ENCODE peak calls at places on chromosomes 16 and 17, in five cellular contexts. X is H54; M is NCI-H1694 treated with DMSO at 0.1 percent for 48 hours; H is breast epithelium; U is activated effector memory CD4-positive, alpha-beta T cell treated with Interleukin-2 at 50 U/mL for 16 hours. P is an unnamed sample.

GRCh38 chr16:525520-526180 is 1.9 kb upstream of the CAPN15 start:
- DNase-seq in X (peak), H (peak), M (no peak), U (peak), P (peak)

GRCh38 chr17:13230350-13230900 is 212.6 kb upstream of the ELAC2 start:
- DNase-seq in H (peak), U (no peak), X (no peak), M (no peak), P (no peak)

GRCh38 chr17:178292-179065 is 3.0 kb downstream of the DOC2B start:
- DNase-seq in H (no peak), M (peak), U (no peak), X (no peak), P (no peak)

GRCh38 chr17:20823890-20824289 is 218.9 kb downstream of the USP22 start:
- DNase-seq in X (no peak), M (no peak), U (no peak), H (no peak), P (no peak)

GRCh38 chr16:11618107-11618717 is 31.5 kb upstream of the LITAF start:
- DNase-seq in H (no peak), X (no peak), M (no peak), U (no peak), P (no peak)

GRCh38 chr17:2095536-2095910 is 40.6 kb downstream of the HIC1 start:
- DNase-seq in M (no peak), U (no peak), H (no peak), X (no peak), P (no peak)

GRCh38 chr16:15650698-15651161 is 685 bp downstream of the NDE1 start:
- DNase-seq in X (peak), U (no peak), M (no peak), H (no peak), P (no peak)

GRCh38 chr17:78415821-78416301 is 37.4 kb downstream of the PGS1 start:
- DNase-seq in M (no peak), H (no peak), U (no peak), X (no peak), P (no peak)

GRCh38 chr16:1530883-1531637 is 2.4 kb upstream of the TMEM204 start:
- DNase-seq in M (no peak), U (no peak), H (peak), X (no peak), P (no peak)

GRCh38 chr17:76063880-76064546 is 8.3 kb downstream of the SRP68 start:
- DNase-seq in M (no peak), X (no peak), H (no peak), U (peak), P (no peak)

GRCh38 chr17:78197147-78197830 is 10.1 kb downstream of the AFMID start:
- DNase-seq in U (no peak), X (peak), H (no peak), M (no peak), P (no peak)

GRCh38 chr16:71883193-71883848 is 661 bp downstream of the ZNF821 start:
- DNase-seq in U (peak), H (no peak), X (peak), M (no peak), P (no peak)

GRCh38 chr17:1095093-1095852 is 84.5 kb downstream of the ABR start:
- DNase-seq in U (no peak), X (no peak), M (no peak), H (peak), P (no peak)

GRCh38 chr17:74249966-74250365 is 24.1 kb upstream of the DNAI2 start:
- DNase-seq in X (no peak), M (peak), H (no peak), U (no peak), P (no peak)

GRCh38 chr16:50644730-50645129 is 36.4 kb downstream of the SNX20 start:
- DNase-seq in H (no peak), M (no peak), U (no peak), X (no peak), P (peak)

GRCh38 chr17:20991276-20992037 is 51.4 kb downstream of the USP22 start:
- DNase-seq in H (no peak), U (no peak), M (no peak), X (no peak), P (no peak)

GRCh38 chr17:38713456-38713855 is 8.4 kb downstream of the MLLT6 start:
- DNase-seq in X (no peak), H (no peak), M (no peak), U (no peak), P (no peak)

GRCh38 chr17:40121886-40122465 is at the start of gene MSL1:
- DNase-seq in H (peak), M (peak), X (peak), U (peak), P (peak)

GRCh38 chr16:12271006-12271405 is 294.5 kb downstream of the SNX29 start:
- DNase-seq in U (no peak), M (no peak), X (no peak), H (no peak), P (peak)

GRCh38 chr16:64440005-64440404 is 681.9 kb downstream of the CDH11 start:
- DNase-seq in X (no peak), U (no peak), H (no peak), M (no peak), P (no peak)

GRCh38 chr17:7932949-7933348 is 943 bp downstream of the CNTROB start:
- DNase-seq in U (no peak), H (no peak), X (peak), M (no peak), P (no peak)

GRCh38 chr16:48607056-48607825 is 2.7 kb downstream of the N4BP1 start:
- DNase-seq in U (no peak), X (no peak), H (peak), M (no peak), P (no peak)

GRCh38 chr17:1181769-1182137 is 2.0 kb upstream of the ABR start:
- DNase-seq in U (no peak), X (no peak), M (no peak), H (no peak), P (no peak)

GRCh38 chr17:75077490-75078096 is 10.2 kb upstream of the SLC16A5 start:
- DNase-seq in M (no peak), X (no peak), H (no peak), U (peak), P (no peak)

GRCh38 chr16:20409398-20410152 is at the start of gene ACSM5:
- DNase-seq in M (no peak), H (peak), U (no peak), X (no peak), P (no peak)

GRCh38 chr17:68418876-68419275 is 38.4 kb downstream of the WIPI1 start:
- DNase-seq in U (no peak), H (no peak), M (no peak), X (no peak), P (no peak)

GRCh38 chr16:73058616-73059409 is 10.9 kb upstream of the ZFHX3 start:
- DNase-seq in H (no peak), U (no peak), X (no peak), M (peak), P (no peak)

GRCh38 chr16:83653785-83654184 is 154.0 kb upstream of the HSBP1 start:
- DNase-seq in M (no peak), U (no peak), H (no peak), X (peak), P (no peak)

GRCh38 chr17:80119839-80120238 is 18.5 kb downstream of the GAA start:
- DNase-seq in M (no peak), U (no peak), H (no peak), X (no peak), P (no peak)

GRCh38 chr17:59513934-59514841 is 51.2 kb upstream of the DHX40 start:
- DNase-seq in M (peak), H (peak), X (no peak), U (no peak), P (no peak)

GRCh38 chr17:47834756-47835155 is 3.3 kb downstream of the LRRC46 start:
- DNase-seq in X (no peak), H (no peak), U (no peak), M (no peak), P (no peak)

GRCh38 chr17:73952136-73952497 is 251.4 kb upstream of the RPL38 start:
- DNase-seq in H (no peak), X (no peak), M (no peak), U (no peak), P (no peak)

GRCh38 chr17:39925282-39926134 is 1.9 kb downstream of the ORMDL3 start:
- DNase-seq in U (no peak), H (no peak), X (no peak), M (no peak), P (no peak)

GRCh38 chr16:82524939-82525338 is 101.8 kb upstream of the CDH13 start:
- DNase-seq in X (no peak), H (no peak), M (peak), U (no peak), P (no peak)

GRCh38 chr16:81319221-81319912 is 4.6 kb downstream of the GAN start:
- DNase-seq in M (no peak), U (no peak), X (peak), H (peak), P (no peak)

GRCh38 chr17:29722411-29723198 is 99.9 kb upstream of the CORO6 start:
- DNase-seq in M (peak), U (no peak), X (no peak), H (peak), P (no peak)

GRCh38 chr16:20285993-20286499 is 41.3 kb downstream of the GP2 start:
- DNase-seq in U (no peak), H (no peak), M (no peak), X (no peak), P (no peak)